ENCODE peak calls at places on chromosomes 11 and 22, in eight cellular contexts. P is cardiac muscle cell; A is trophoblast cell; C is CD4-positive, alpha-beta T cell; J is spleen; U is fibroblast of lung; H is esophagus muscularis mucosa; R is hepatocyte. W is an unnamed sample.

GRCh38 chr22:28000361-28000760 is 81.3 kb upstream of the PITPNB start:
- DNase-seq in C (no peak), P (no peak), R (no peak), H (no peak), J (peak; percentile 32), U (no peak), A (no peak), W (no peak)

GRCh38 chr11:57483570-57483934 is 23.2 kb downstream of the RTN4RL2 start:
- DNase-seq in R (no peak), U (no peak), C (no peak), J (no peak), A (no peak), H (no peak), P (no peak), W (no peak)

GRCh38 chr11:119421941-119422504 is 949 bp downstream of the THY1 start:
- DNase-seq in C (no peak), P (peak; percentile 34), H (no peak), J (no peak), U (peak; percentile 42), A (no peak), R (peak; percentile 32), W (peak; percentile 79)

GRCh38 chr11:76783294-76783900 is at the start of gene TSKU:
- DNase-seq in H (no peak), C (no peak), P (no peak), J (no peak), A (peak; percentile 37), R (no peak), U (peak; percentile 24), W (no peak)

GRCh38 chr22:44304354-44304753 is 8.4 kb downstream of the SHISAL1 start:
- DNase-seq in A (peak; percentile 23), P (no peak), H (no peak), J (no peak), R (no peak), C (no peak), U (no peak), W (no peak)

GRCh38 chr11:116066777-116067176 is 562.6 kb upstream of the CADM1 start:
- DNase-seq in H (no peak), R (no peak), J (no peak), P (no peak), A (no peak), U (no peak), C (no peak), W (no peak)

GRCh38 chr22:24407884-24408283 is 19.5 kb upstream of the ADORA2A start:
- DNase-seq in R (no peak), A (no peak), C (no peak), H (no peak), P (no peak), U (no peak), J (no peak), W (no peak)

GRCh38 chr11:1371377-1371776 is 18.4 kb upstream of the BRSK2 start:
- DNase-seq in A (no peak), R (no peak), P (no peak), H (no peak), J (no peak), U (no peak), C (no peak), W (no peak)

GRCh38 chr11:93498099-93499040 is 44.8 kb downstream of the SMCO4 start:
- DNase-seq in A (peak; percentile 29), J (no peak), U (peak; percentile 20), P (no peak), H (no peak), R (no peak), C (no peak), W (peak; percentile 78)

GRCh38 chr22:17767236-17768065 is 6.8 kb downstream of the BID start:
- DNase-seq in R (no peak), C (no peak), P (no peak), J (no peak), U (no peak), H (no peak), A (no peak), W (no peak)

GRCh38 chr11:100984668-100985067 is 144.9 kb downstream of the PGR start:
- DNase-seq in J (no peak), A (no peak), H (no peak), U (no peak), R (no peak), P (no peak), C (no peak), W (no peak)

GRCh38 chr11:129652828-129653227 is 162.8 kb upstream of the TMEM45B start:
- DNase-seq in H (no peak), R (no peak), A (no peak), C (no peak), J (no peak), P (no peak), U (peak; percentile 94), W (no peak)

GRCh38 chr11:2890466-2891241 is 5.1 kb upstream of the CDKN1C start:
- DNase-seq in U (peak; percentile 73), A (no peak), J (no peak), P (no peak), C (no peak), H (no peak), R (peak; percentile 59), W (no peak)

GRCh38 chr22:45341503-45341902 is 31.8 kb downstream of the FAM118A start:
- DNase-seq in P (peak; percentile 69), C (peak; percentile 60), A (no peak), U (no peak), R (no peak), J (no peak), H (no peak), W (no peak)

GRCh38 chr11:44229003-44229570 is 80.9 kb downstream of the ALX4 start:
- DNase-seq in U (no peak), C (no peak), H (no peak), A (no peak), R (no peak), J (no peak), P (no peak), W (no peak)

GRCh38 chr11:93906486-93906885 is 56.1 kb upstream of the VSTM5 start:
- DNase-seq in A (peak; percentile 74), J (no peak), R (no peak), P (no peak), U (no peak), C (no peak), H (no peak), W (no peak)

GRCh38 chr22:27088026-27088425 is 430.6 kb downstream of the MIAT start:
- DNase-seq in U (peak; percentile 3), R (no peak), A (no peak), P (no peak), J (no peak), H (no peak), C (no peak), W (no peak)

GRCh38 chr11:35035894-35036408 is 103.0 kb upstream of the CD44 start:
- DNase-seq in A (peak; percentile 88), C (no peak), U (peak; percentile 91), P (no peak), H (no peak), J (no peak), R (no peak), W (no peak)

GRCh38 chr11:65436412-65437032 is 13.9 kb downstream of the NEAT1 start:
- DNase-seq in H (peak; percentile 45), C (no peak), R (no peak), U (no peak), J (no peak), A (peak; percentile 53), P (no peak), W (no peak)

GRCh38 chr11:2883717-2884423 is 1.7 kb downstream of the CDKN1C start:
- DNase-seq in J (no peak), C (no peak), H (no peak), P (peak; percentile 67), A (peak; percentile 59), U (peak; percentile 47), R (peak; percentile 46), W (peak; percentile 76)

GRCh38 chr11:86671386-86672006 is 920 bp downstream of the ME3 start:
- DNase-seq in J (peak; percentile 79), C (no peak), R (peak; percentile 51), U (peak; percentile 42), A (peak; percentile 53), P (no peak), H (peak; percentile 95), W (peak; percentile 75)

GRCh38 chr11:68125164-68125563 is 4.0 kb upstream of the CHKA start:
- DNase-seq in P (no peak), A (no peak), H (no peak), J (no peak), U (no peak), R (no peak), C (no peak), W (no peak)
- H3K27ac ChIP-seq in P (peak overlapping the region; percentile 26), A (no peak overlapping the region), H (no peak overlapping the region), J (no peak overlapping the region), U (no peak overlapping the region), R (no peak overlapping the region), C (no peak overlapping the region), W (no peak overlapping the region)

DNA sequence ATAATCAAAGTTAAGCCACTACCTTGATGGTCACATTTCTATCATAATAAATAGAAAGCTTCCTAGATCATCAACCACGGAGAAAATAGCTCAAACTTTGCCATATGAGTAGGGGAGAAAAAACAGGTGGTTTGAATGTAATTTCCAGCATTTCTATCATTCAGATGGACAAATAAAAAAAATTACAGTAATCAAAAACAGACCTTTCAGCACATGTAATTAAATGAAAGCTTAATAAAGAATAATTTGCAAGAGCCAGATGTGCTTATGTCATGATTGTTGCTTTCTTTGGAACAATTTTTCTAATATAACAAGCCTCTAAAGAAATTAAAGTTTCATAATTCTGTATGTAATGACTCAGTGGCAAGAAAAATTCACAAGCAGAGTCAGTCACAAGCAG is 297.0 kb downstream of the SOX6 start:
- DNase-seq in A (no peak), H (no peak), U (no peak), C (no peak), P (no peak), R (no peak), J (no peak), W (no peak)
- H3K9me3 ChIP-seq in A (no peaks in the 10 kb centered on the region), H (no peaks in the 10 kb centered on the region), U (no peaks in the 10 kb centered on the region), C (no peaks in the 10 kb centered on the region), P (no peaks in the 10 kb centered on the region), R (no peaks in the 10 kb centered on the region), J (peaks cover 6% of the 10 kb centered on the region), W (no peaks in the 10 kb centered on the region)

DNA sequence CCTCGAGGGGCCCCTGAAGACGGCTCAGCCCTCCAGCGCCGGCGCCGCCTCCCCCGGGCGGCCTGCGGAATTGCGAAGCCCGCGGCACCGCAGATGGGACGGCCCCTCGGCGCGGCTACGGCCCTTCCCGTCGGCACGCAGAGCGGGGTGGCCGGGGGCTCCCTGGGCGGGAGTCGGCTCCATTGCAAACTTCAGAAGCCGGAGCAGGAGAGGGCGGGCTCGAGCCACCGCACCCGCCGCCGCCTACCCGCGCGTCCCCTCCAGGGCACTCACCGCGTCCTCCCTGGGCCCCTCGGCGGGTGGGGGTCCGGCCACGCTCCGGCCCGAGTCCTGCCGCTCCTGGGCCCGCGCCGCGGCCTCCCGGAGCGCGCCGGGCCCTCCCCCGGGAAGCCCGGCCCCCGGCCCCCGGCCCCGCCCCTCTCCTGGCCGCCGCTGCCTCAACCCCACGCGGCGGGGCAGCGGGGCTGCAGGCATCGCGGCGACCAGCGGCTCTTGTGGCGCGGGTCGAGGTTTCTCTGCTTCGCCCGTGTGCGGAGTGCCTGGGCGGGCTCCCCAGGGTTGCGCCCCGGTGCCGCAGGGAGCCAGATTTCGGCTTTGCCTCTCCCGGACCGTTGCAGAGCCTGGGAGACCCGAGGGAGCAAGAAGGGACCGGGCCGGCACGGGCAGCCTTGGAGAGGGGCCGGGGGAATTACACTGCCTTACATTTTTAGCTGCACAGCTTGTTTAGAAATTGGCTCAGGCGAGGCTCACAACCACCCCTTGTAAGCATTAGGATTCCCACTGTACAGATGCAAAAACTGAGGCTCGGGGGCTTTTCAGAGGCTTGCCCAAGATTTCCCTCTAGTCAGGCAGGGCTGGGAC is at the start of gene PACSIN3:
- DNase-seq in R (peak; percentile 82), H (no peak), J (peak; percentile 82), P (peak; percentile 73), A (peak; percentile 73), U (peak; percentile 28), C (no peak), W (peak; percentile 87)
- H3K27ac ChIP-seq in R (peak within 1 kb of the TSS; percentile 99), H (peak within 1 kb of the TSS; percentile 97), J (no peak within 1 kb of the TSS), P (peak within 1 kb of the TSS; percentile 91), A (peak within 1 kb of the TSS; percentile 87), U (peak within 1 kb of the TSS; percentile 50), C (no peak within 1 kb of the TSS), W (peak within 1 kb of the TSS; percentile 44)

GRCh38 chr22:49216579-49216978 is 611.1 kb downstream of the BRD1 start:
- DNase-seq in R (no peak), P (no peak), U (no peak), C (no peak), J (no peak), A (no peak), H (no peak), W (no peak)
- H3K9me3 ChIP-seq in R (no peaks in the 10 kb centered on the region), P (no peaks in the 10 kb centered on the region), U (no peaks in the 10 kb centered on the region), C (peaks cover 11% of the 10 kb centered on the region), J (peaks cover 29% of the 10 kb centered on the region), A (peaks cover 12% of the 10 kb centered on the region), H (peaks cover 23% of the 10 kb centered on the region), W (peaks cover 28% of the 10 kb centered on the region)

W was measured in endodermal cell.